ENCODE peak calls at places on chromosomes 2 and 18, in four cellular contexts. One of them, this sample, is unnamed.

GRCh38 chr2:240466579-240467148 is 31.2 kb downstream of the GPC1 start:
- DNase-seq in heart left ventricle: peak
- DNase-seq in A549: no peak
- DNase-seq in esophagus muscularis mucosa: peak
- DNase-seq in this sample: peak

GRCh38 chr2:124921221-124921620 is 896.1 kb downstream of the CNTNAP5 start:
- DNase-seq in heart left ventricle: no peak
- DNase-seq in A549: no peak
- DNase-seq in esophagus muscularis mucosa: no peak
- DNase-seq in this sample: no peak

GRCh38 chr18:35345460-35345921 is 1.3 kb upstream of the ZNF24 start:
- DNase-seq in heart left ventricle: no peak
- DNase-seq in A549: no peak
- DNase-seq in esophagus muscularis mucosa: no peak
- DNase-seq in this sample: peak

GRCh38 chr2:11514904-11515303 is 18.9 kb upstream of the GREB1 start:
- DNase-seq in heart left ventricle: no peak
- DNase-seq in A549: no peak
- DNase-seq in esophagus muscularis mucosa: no peak
- DNase-seq in this sample: no peak

GRCh38 chr18:31591628-31592027 is at the start of gene TTR:
- DNase-seq in heart left ventricle: no peak
- DNase-seq in A549: no peak
- DNase-seq in esophagus muscularis mucosa: no peak
- DNase-seq in this sample: no peak

GRCh38 chr18:59834267-59834666 is 65.5 kb upstream of the PMAIP1 start:
- DNase-seq in heart left ventricle: no peak
- DNase-seq in A549: no peak
- DNase-seq in esophagus muscularis mucosa: no peak
- DNase-seq in this sample: no peak

GRCh38 chr18:77130229-77131099 is 2.1 kb downstream of the MBP start:
- DNase-seq in heart left ventricle: no peak
- DNase-seq in A549: no peak
- DNase-seq in esophagus muscularis mucosa: no peak
- DNase-seq in this sample: no peak

GRCh38 chr2:113124181-113124961 is 3.0 kb upstream of the IL1RN start:
- DNase-seq in heart left ventricle: no peak
- DNase-seq in A549: no peak
- DNase-seq in esophagus muscularis mucosa: peak
- DNase-seq in this sample: no peak

GRCh38 chr2:24315669-24316068 is 44.7 kb downstream of the ITSN2 start:
- DNase-seq in heart left ventricle: no peak
- DNase-seq in A549: no peak
- DNase-seq in esophagus muscularis mucosa: no peak
- DNase-seq in this sample: no peak

GRCh38 chr2:161077367-161078210 is 82.6 kb upstream of the TANK start:
- DNase-seq in heart left ventricle: peak
- DNase-seq in A549: no peak
- DNase-seq in esophagus muscularis mucosa: no peak
- DNase-seq in this sample: no peak

GRCh38 chr2:120887844-120888243 is 152.2 kb downstream of the GLI2 start:
- DNase-seq in heart left ventricle: no peak
- DNase-seq in A549: no peak
- DNase-seq in esophagus muscularis mucosa: no peak
- DNase-seq in this sample: no peak

GRCh38 chr2:105772362-105772761 is 27.6 kb downstream of the NCK2 start:
- DNase-seq in heart left ventricle: no peak
- DNase-seq in A549: no peak
- DNase-seq in esophagus muscularis mucosa: no peak
- DNase-seq in this sample: no peak

GRCh38 chr2:240586919-240587800 is 626 bp downstream of the CAPN10 start:
- DNase-seq in heart left ventricle: no peak
- DNase-seq in A549: no peak
- DNase-seq in esophagus muscularis mucosa: no peak
- DNase-seq in this sample: peak

GRCh38 chr2:152826880-152827279 is 108.5 kb downstream of the ARL6IP6 start:
- DNase-seq in heart left ventricle: no peak
- DNase-seq in A549: peak
- DNase-seq in esophagus muscularis mucosa: no peak
- DNase-seq in this sample: no peak

GRCh38 chr2:166351319-166351718 is 24.4 kb downstream of the SCN9A start:
- DNase-seq in heart left ventricle: no peak
- DNase-seq in A549: no peak
- DNase-seq in esophagus muscularis mucosa: no peak
- DNase-seq in this sample: no peak

GRCh38 chr18:23453657-23454011 is 547 bp downstream of the RIOK3 start:
- DNase-seq in heart left ventricle: no peak
- DNase-seq in A549: peak
- DNase-seq in esophagus muscularis mucosa: no peak
- DNase-seq in this sample: no peak

GRCh38 chr2:182186132-182186735 is 200.6 kb downstream of the PPP1R1C start:
- DNase-seq in heart left ventricle: no peak
- DNase-seq in A549: peak
- DNase-seq in esophagus muscularis mucosa: no peak
- DNase-seq in this sample: no peak

GRCh38 chr2:73642338-73643018 is at the start of gene NAT8:
- DNase-seq in heart left ventricle: no peak
- DNase-seq in A549: no peak
- DNase-seq in esophagus muscularis mucosa: peak
- DNase-seq in this sample: no peak

GRCh38 chr2:126906781-126907180 is 8.1 kb downstream of the TEX51 start:
- DNase-seq in heart left ventricle: no peak
- DNase-seq in A549: no peak
- DNase-seq in esophagus muscularis mucosa: peak
- DNase-seq in this sample: peak

GRCh38 chr2:192775461-192776262 is 580.9 kb upstream of the TMEFF2 start:
- DNase-seq in heart left ventricle: no peak
- DNase-seq in A549: no peak
- DNase-seq in esophagus muscularis mucosa: no peak
- DNase-seq in this sample: no peak

GRCh38 chr2:154194917-154195643 is 323.4 kb downstream of the GALNT13 start:
- DNase-seq in heart left ventricle: no peak
- DNase-seq in A549: peak
- DNase-seq in esophagus muscularis mucosa: no peak
- DNase-seq in this sample: no peak

GRCh38 chr2:58918138-58918537 is 677.0 kb upstream of the FANCL start:
- DNase-seq in heart left ventricle: no peak
- DNase-seq in A549: no peak
- DNase-seq in esophagus muscularis mucosa: no peak
- DNase-seq in this sample: no peak

GRCh38 chr18:36349552-36349951 is 52.0 kb downstream of the FHOD3 start:
- DNase-seq in heart left ventricle: no peak
- DNase-seq in A549: peak
- DNase-seq in esophagus muscularis mucosa: peak
- DNase-seq in this sample: peak

GRCh38 chr2:161104054-161104553 is 56.1 kb upstream of the TANK start:
- DNase-seq in heart left ventricle: no peak
- DNase-seq in A549: no peak
- DNase-seq in esophagus muscularis mucosa: no peak
- DNase-seq in this sample: no peak

GRCh38 chr2:241257419-241258032 is 57.9 kb downstream of the HDLBP start:
- DNase-seq in heart left ventricle: no peak
- DNase-seq in A549: no peak
- DNase-seq in esophagus muscularis mucosa: no peak
- DNase-seq in this sample: no peak

GRCh38 chr2:31704561-31705212 is 123.9 kb upstream of the SRD5A2 start:
- DNase-seq in heart left ventricle: no peak
- DNase-seq in A549: peak
- DNase-seq in esophagus muscularis mucosa: no peak
- DNase-seq in this sample: peak

GRCh38 chr2:152423684-152424083 is 88.7 kb downstream of the FMNL2 start:
- DNase-seq in heart left ventricle: no peak
- DNase-seq in A549: no peak
- DNase-seq in esophagus muscularis mucosa: no peak
- DNase-seq in this sample: no peak

GRCh38 chr2:65300134-65300771 is 72.6 kb downstream of the ACTR2 start:
- DNase-seq in heart left ventricle: peak
- DNase-seq in A549: no peak
- DNase-seq in esophagus muscularis mucosa: peak
- DNase-seq in this sample: peak

DNA sequence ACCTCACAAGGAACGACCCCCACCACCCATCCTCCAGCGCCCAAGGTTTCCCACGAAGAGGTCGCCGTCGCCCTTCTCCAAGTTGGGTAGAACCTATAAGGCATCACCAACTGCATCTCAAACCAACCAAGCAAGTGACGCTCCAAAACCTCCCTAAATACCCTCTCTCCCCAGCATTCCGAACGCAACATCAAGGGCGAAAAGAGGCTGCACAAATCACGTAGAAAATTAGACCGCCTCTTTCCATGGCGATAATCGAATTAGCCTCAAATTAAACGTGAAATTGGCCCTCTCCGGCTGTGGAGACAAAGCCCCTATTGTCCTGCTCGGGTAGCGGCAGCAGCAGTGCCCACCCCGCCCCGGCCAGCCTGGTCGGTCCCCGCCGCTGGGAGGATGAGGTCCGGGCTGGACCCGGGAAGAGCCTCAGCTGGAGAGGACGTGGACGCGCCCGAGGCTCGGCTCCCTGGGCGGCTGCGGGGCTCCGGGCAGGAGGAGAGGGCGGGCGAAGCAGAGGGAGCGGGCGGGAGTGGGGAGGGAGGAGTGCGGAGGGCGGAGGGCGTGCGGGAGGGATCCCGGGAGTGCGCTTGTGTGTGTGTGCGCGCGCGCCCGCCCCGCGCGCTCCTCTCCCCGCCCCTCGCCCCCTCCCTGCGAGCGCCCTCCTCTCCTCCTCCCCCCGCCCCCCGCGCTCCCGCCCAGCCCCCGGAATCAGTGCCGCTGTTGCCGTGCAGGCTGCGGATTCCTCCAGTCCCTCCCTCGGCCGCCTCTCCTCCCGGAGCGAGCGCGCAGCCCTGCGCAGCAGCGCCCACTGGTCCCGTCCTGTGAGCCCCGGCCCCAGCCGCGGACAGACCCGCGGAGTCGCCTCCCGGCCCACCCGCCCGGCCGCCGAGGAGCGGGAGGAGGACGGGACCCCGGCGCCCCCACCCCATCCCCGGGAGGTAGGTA is at the start of gene SPTBN1:
- DNase-seq in heart left ventricle: peak
- DNase-seq in A549: peak
- DNase-seq in esophagus muscularis mucosa: peak
- DNase-seq in this sample: peak
- TF ChIP-seq POLR2A in heart left ventricle: no peak
- TF ChIP-seq POLR2A in A549: peak
- TF ChIP-seq POLR2A in esophagus muscularis mucosa: peak
- TF ChIP-seq POLR2A in this sample: no peak

DNA sequence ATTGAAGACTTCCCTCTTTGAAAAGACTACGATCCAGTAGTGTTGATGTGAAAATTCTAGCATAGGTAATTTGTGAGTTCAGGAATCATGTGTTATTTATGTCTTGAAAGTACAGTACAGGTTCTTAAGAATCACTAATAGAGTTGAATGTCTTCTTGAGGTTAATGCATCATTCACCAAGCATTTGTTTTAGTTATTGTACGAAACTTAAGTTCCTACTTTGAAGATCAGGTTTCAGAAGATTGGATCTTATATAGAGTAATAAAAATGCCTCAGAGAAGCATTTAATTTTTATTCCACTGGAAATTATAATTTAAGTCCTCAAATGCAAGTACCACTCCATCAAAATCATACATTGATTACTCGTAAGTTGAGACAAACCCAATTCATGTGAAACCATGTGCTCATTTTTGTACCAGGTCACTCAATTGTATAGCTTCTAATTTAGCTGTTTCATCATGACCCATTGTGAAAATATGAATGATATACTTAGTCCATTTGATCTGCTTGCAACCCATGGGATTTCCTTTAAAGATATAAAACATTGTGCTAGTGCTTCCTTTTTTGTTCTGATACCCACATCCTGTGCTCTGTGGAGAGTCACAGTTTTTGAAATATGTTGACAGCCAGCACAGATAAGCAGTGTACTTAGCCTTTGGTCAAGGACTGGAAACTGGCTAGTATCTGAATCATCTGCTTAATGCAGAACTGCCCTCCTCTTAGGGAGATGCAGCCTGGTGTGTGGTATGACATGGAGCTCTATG is 22.5 kb upstream of the RAB27B start:
- DNase-seq in heart left ventricle: no peak
- DNase-seq in A549: peak
- DNase-seq in esophagus muscularis mucosa: no peak
- DNase-seq in this sample: no peak
- TF ChIP-seq POLR2A in heart left ventricle: no peak
- TF ChIP-seq POLR2A in A549: no peak
- TF ChIP-seq POLR2A in esophagus muscularis mucosa: no peak
- TF ChIP-seq POLR2A in this sample: no peak

GRCh38 chr2:199462167-199462976 is 4.6 kb upstream of the SATB2 start:
- DNase-seq in heart left ventricle: no peak
- DNase-seq in A549: no peak
- DNase-seq in esophagus muscularis mucosa: peak
- DNase-seq in this sample: no peak
- TF ChIP-seq POLR2A in heart left ventricle: no peak
- TF ChIP-seq POLR2A in A549: no peak
- TF ChIP-seq POLR2A in esophagus muscularis mucosa: no peak
- TF ChIP-seq POLR2A in this sample: no peak

GRCh38 chr2:43131051-43131889 is 95.1 kb downstream of the ZFP36L2 start:
- DNase-seq in heart left ventricle: peak
- DNase-seq in A549: peak
- DNase-seq in esophagus muscularis mucosa: peak
- DNase-seq in this sample: peak
- TF ChIP-seq POLR2A in heart left ventricle: no peak
- TF ChIP-seq POLR2A in A549: no peak
- TF ChIP-seq POLR2A in esophagus muscularis mucosa: no peak
- TF ChIP-seq POLR2A in this sample: no peak

GRCh38 chr2:190683802-190684201 is 34.9 kb downstream of the NAB1 start:
- DNase-seq in heart left ventricle: no peak
- DNase-seq in A549: no peak
- DNase-seq in esophagus muscularis mucosa: no peak
- DNase-seq in this sample: no peak
- TF ChIP-seq POLR2A in heart left ventricle: no peak
- TF ChIP-seq POLR2A in A549: no peak
- TF ChIP-seq POLR2A in esophagus muscularis mucosa: no peak
- TF ChIP-seq POLR2A in this sample: no peak

DNA sequence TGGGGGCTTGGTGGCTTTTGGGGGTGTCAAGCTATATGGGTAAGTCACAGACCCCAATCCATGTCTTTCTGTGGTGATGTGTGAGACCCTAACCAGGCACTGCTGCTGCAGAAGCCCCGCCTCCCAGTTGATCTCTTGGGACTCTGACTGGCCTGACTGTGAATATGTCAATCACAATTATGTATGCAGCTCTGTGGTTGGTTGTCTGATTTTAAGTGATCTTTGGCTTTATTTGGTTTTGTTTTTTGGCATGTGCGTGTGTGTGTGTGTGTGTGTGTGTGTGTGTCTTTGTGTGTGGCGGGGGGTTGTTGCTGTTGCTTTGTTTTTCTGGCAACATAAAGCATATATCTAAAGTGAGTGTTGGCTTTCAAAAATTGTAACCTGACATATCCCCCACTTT is 78.5 kb upstream of the GLS start:
- DNase-seq in heart left ventricle: no peak
- DNase-seq in A549: no peak
- DNase-seq in esophagus muscularis mucosa: no peak
- DNase-seq in this sample: no peak
- TF ChIP-seq POLR2A in heart left ventricle: no peak
- TF ChIP-seq POLR2A in A549: no peak
- TF ChIP-seq POLR2A in esophagus muscularis mucosa: no peak
- TF ChIP-seq POLR2A in this sample: no peak

This sample was measured in body of pancreas.